ENCODE peak calls at places on chromosomes 4 and X, in eight cellular contexts. A is cardiac muscle cell, X is HFF-Myc, D is dorsolateral prefrontal cortex, M is AG09309, S is fibroblast of villous mesenchyme, N is uterus, Z is heart right ventricle. L is an unnamed sample.
A peak's percentile ranks its signal among the peaks of the same experiment; 100 is the strongest.

GRCh38 chr4:107733431-107733925 is 13.4 kb upstream of the PAPSS1 start:
- DNase-seq in A (no peak), X (no peak), D (no peak), M (no peak), S (no peak), N (no peak), Z (no peak), L (no peak)

GRCh38 chrX:153454901-153455550 is 9.2 kb upstream of the TREX2 start:
- DNase-seq in A (no peak), X (no peak), D (no peak), M (no peak), S (no peak), N (no peak), Z (no peak), L (no peak)

GRCh38 chr4:43133566-43133965 is 241.1 kb downstream of the GRXCR1 start:
- DNase-seq in A (no peak), X (no peak), D (no peak), M (no peak), S (no peak), N (no peak), Z (no peak), L (no peak)

GRCh38 chr4:1655676-1656075 is 28.4 kb downstream of the FAM53A start:
- DNase-seq in A (no peak), X (no peak), D (no peak), M (no peak), S (no peak), N (no peak), Z (no peak), L (no peak)

GRCh38 chr4:17286737-17287460 is 225.0 kb downstream of the QDPR start:
- DNase-seq in A (no peak), X (no peak), D (no peak), M (no peak), S (no peak), N (no peak), Z (no peak), L (no peak)

GRCh38 chrX:88937616-88938015 is 190.6 kb downstream of the CPXCR1 start:
- DNase-seq in A (no peak), X (no peak), D (no peak), M (no peak), S (no peak), N (no peak), Z (no peak), L (no peak)

GRCh38 chrX:152635941-152636340 is 1.8 kb upstream of the GABRQ start:
- DNase-seq in A (peak; percentile 73), X (no peak), D (no peak), M (peak; percentile 35), S (peak; percentile 55), N (no peak), Z (no peak), L (peak; percentile 65)

GRCh38 chr4:139528377-139529005 is 27.5 kb downstream of the SETD7 start:
- DNase-seq in A (peak; percentile 93), X (peak; percentile 63), D (no peak), M (peak; percentile 84), S (peak; percentile 97), N (peak; percentile 40), Z (peak; percentile 65), L (peak; percentile 87)

GRCh38 chr4:146646601-146647000 is 7.9 kb downstream of the POU4F2 start:
- DNase-seq in A (no peak), X (no peak), D (no peak), M (no peak), S (no peak), N (no peak), Z (no peak), L (no peak)

GRCh38 chr4:146648384-146648783 is 9.7 kb downstream of the POU4F2 start:
- DNase-seq in A (no peak), X (no peak), D (no peak), M (no peak), S (no peak), N (no peak), Z (no peak), L (no peak)

GRCh38 chr4:146649232-146649631 is 10.5 kb downstream of the POU4F2 start:
- DNase-seq in A (no peak), X (no peak), D (no peak), M (no peak), S (no peak), N (no peak), Z (no peak), L (no peak)

GRCh38 chr4:146647615-146648383 is 9.1 kb downstream of the POU4F2 start:
- DNase-seq in A (no peak), X (no peak), D (no peak), M (no peak), S (no peak), N (no peak), Z (no peak), L (no peak)

GRCh38 chr4:146650034-146650433 is 11.3 kb downstream of the POU4F2 start:
- DNase-seq in A (no peak), X (no peak), D (no peak), M (no peak), S (no peak), N (no peak), Z (no peak), L (no peak)
- TF ChIP-seq CTCF in A (no peak), X (no peak), D (no peak), M (no peak), S (no peak), N (no peak), Z (no peak), L (no peak)

DNA sequence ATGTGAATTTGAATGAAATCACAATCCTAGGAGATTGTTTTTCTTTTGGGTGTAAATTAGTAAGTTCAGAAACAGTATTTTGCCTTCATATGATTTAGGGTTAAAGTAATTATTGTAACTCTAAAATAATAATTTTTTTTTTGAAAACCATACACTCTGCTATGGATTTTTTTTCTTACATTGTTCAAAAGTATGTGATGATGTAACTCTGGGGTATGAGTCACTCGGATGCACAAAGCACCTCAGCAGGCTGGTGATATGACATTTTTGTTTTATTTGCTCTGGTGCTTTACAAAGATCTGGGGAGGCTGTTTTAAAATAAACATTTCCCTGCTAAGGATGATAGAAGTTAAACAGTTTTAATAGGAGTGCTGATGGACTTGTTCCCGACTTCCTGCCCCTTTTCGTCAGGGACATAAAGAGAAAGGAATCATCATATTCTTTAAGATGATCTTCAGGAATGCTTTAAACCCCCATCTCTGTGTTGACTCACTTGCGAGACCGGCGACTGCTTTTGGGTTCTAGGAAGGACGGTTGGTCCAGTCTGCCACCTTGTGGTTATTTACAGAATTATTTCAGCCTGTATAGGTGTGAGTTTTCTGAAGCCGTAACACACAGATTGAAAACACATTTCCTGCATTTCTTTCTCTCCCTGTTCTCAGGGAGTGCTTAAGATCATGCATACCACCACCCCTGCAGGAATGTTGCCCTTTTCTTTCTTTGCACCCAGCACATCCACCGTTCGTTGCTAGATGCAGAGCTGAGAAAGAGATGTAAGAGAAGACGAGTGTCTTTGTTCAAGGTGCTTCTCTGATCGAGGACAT is 72.5 kb downstream of the RAPGEF2 start:
- DNase-seq in A (peak; percentile 93), X (peak; percentile 86), D (no peak), M (peak; percentile 73), S (peak; percentile 90), N (peak; percentile 66), Z (peak; percentile 35), L (peak; percentile 87)
- H3K4me3 ChIP-seq in A (no peak overlapping the region), X (peak overlapping the region; percentile 16), D (peak overlapping the region; percentile 50), M (peak overlapping the region; percentile 21), S (peak overlapping the region; percentile 8), N (no peak overlapping the region), Z (peak overlapping the region; percentile 4), L (peak overlapping the region; percentile 6)

GRCh38 chrX:24498181-24498580 is 33.1 kb downstream of the PDK3 start:
- DNase-seq in A (peak; percentile 30), X (no peak), D (no peak), M (no peak), S (no peak), N (peak; percentile 23), Z (no peak), L (peak; percentile 23)

GRCh38 chrX:24493740-24494543 is 28.9 kb downstream of the PDK3 start:
- DNase-seq in A (no peak), X (no peak), D (no peak), M (no peak), S (no peak), N (no peak), Z (no peak), L (no peak)

GRCh38 chrX:24495700-24496099 is 30.6 kb downstream of the PDK3 start:
- DNase-seq in A (no peak), X (no peak), D (no peak), M (no peak), S (no peak), N (no peak), Z (no peak), L (no peak)

GRCh38 chrX:24494544-24495113 is 29.5 kb downstream of the PDK3 start:
- DNase-seq in A (peak; percentile 84), X (peak; percentile 62), D (no peak), M (peak; percentile 41), S (peak; percentile 88), N (peak; percentile 41), Z (no peak), L (peak; percentile 83)

DNA sequence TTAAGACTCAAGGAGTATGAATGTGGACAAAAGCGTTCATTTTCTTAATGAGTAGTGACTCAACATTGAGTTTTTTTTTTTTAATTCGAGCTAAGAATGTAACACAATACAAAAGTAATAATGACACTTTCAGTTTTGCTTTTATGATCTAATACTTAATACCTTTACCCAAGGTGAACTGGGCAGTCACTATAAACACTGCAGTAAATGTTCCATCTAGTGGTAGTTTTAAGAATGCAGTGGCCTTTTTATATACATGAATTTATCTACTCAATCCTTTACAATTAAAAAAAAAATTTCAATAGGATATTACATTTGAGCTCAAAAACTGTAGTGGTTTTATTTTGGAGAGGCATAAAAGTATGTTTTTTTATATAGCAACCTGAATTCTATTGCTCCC is 33.9 kb downstream of the PDK3 start:
- DNase-seq in A (peak; percentile 14), X (no peak), D (no peak), M (no peak), S (peak; percentile 23), N (no peak), Z (no peak), L (peak; percentile 17)
- TF ChIP-seq CTCF in A (peak; percentile 35), X (peak; percentile 3), D (peak; percentile 52), M (peak; percentile 46), S (peak; percentile 50), N (peak; percentile 44), Z (peak; percentile 26), L (peak; percentile 49)

GRCh38 chrX:1533083-1533482 is 3.9 kb downstream of the P2RY8 start:
- DNase-seq in A (no peak), X (no peak), D (no peak), M (no peak), S (no peak), N (no peak), Z (no peak), L (no peak)

GRCh38 chrX:1534321-1535168 is 2.4 kb downstream of the P2RY8 start:
- DNase-seq in A (no peak), X (no peak), D (no peak), M (no peak), S (no peak), N (no peak), Z (no peak), L (no peak)

GRCh38 chrX:1537031-1537715 is at the start of gene P2RY8:
- DNase-seq in A (peak; percentile 55), X (peak; percentile 11), D (no peak), M (no peak), S (peak; percentile 16), N (peak; percentile 52), Z (peak; percentile 37), L (no peak)

GRCh38 chrX:1536712-1537030 is 314 bp downstream of the P2RY8 start:
- DNase-seq in A (no peak), X (no peak), D (no peak), M (no peak), S (no peak), N (no peak), Z (no peak), L (no peak)

DNA sequence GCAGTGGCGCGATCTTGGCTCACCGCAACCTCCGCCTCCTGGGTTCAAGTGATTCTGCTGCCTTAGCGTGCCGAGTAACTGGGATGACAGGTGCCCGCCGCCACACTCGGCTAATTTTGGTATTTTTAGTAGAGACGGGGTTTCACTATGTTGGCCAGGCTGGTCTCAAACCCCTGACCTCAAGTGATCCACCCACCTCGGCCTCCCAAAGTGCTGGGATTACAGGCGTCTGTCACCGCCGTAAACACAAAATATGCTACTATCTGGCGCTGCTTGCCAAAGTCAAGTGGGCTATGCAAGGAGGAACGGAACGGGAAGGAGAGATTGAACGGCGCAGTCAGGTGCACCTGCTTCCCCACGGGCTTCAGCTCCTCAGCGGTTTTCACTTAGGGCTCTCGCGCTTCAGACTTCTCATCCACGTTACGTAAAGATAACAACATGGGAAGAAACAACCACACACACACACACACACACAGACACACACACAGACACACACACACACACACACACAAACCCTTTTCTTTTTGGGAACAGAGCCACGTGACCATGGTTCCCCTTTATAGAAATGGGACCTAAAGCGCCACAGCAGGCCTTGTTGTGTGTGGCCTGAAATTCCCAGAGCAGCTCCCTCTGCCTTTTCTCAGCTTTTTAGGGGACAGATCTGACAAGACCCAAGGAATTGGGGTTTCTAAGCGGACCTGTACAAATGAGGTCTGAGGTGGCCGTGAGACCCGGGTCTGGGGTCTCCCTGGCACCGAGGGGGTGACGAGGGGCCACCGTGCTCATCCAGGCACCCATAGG is 1.5 kb downstream of the P2RY8 start:
- DNase-seq in A (no peak), X (no peak), D (no peak), M (no peak), S (no peak), N (no peak), Z (no peak), L (no peak)
- H3K4me3 ChIP-seq in A (no peak overlapping the region), X (no peak overlapping the region), D (no peak overlapping the region), M (no peak overlapping the region), S (no peak overlapping the region), N (no peak overlapping the region), Z (peak overlapping the region; percentile 51), L (no peak overlapping the region)